ENCODE peak calls at places on chromosomes 4 and X, in nine cellular contexts. L is lower lobe of right lung; M is tibial artery; K is neuronal stem cell; Q is RPMI8226; O is astrocyte of the spinal cord; T is NCI-H1105 treated with DMSO at 0.1 percent for 48 hours; R is stimulated activated CD4-positive, alpha-beta T cell treated with anti-CD3 and anti-CD28 coated beads, Interleukin-1b, Interleukin-23, amount 100 ng/mL, for 4 hours; X is GM04504. I is an unnamed sample.

GRCh38 chr4:112213850-112214249 is 17.7 kb upstream of the AP1AR start:
- DNase-seq in M (no peak), X (peak), L (no peak), T (no peak), K (no peak), R (no peak), O (peak), Q (no peak), I (no peak)

GRCh38 chr4:1371831-1372165 is 24.8 kb downstream of the UVSSA start:
- DNase-seq in Q (no peak), R (no peak), T (no peak), L (peak), O (no peak), X (no peak), K (no peak), M (peak), I (no peak)

GRCh38 chr4:18645356-18645755 is 623.8 kb upstream of the LCORL start:
- DNase-seq in X (no peak), T (no peak), Q (no peak), L (no peak), M (no peak), O (no peak), K (no peak), R (no peak), I (no peak)

GRCh38 chrX:117510453-117510852 is 606.2 kb downstream of the KLHL13 start:
- DNase-seq in O (no peak), K (no peak), M (no peak), L (no peak), X (no peak), R (no peak), Q (no peak), T (no peak), I (no peak)

GRCh38 chr4:17494258-17494657 is 17.6 kb downstream of the QDPR start:
- DNase-seq in L (no peak), K (no peak), Q (no peak), X (peak), O (peak), R (no peak), T (no peak), M (no peak), I (no peak)

GRCh38 chrX:133892337-133892736 is 93.1 kb downstream of the GPC3 start:
- DNase-seq in T (no peak), O (no peak), R (no peak), L (no peak), Q (no peak), M (no peak), K (peak), X (no peak), I (no peak)

GRCh38 chrX:129793604-129794191 is 13.9 kb downstream of the SASH3 start:
- DNase-seq in R (no peak), O (no peak), K (no peak), M (no peak), X (no peak), L (no peak), Q (no peak), T (peak), I (no peak)

GRCh38 chr4:113495790-113496189 is 265.7 kb downstream of the CAMK2D start:
- DNase-seq in T (no peak), L (no peak), R (no peak), M (no peak), O (no peak), X (no peak), K (no peak), Q (no peak), I (no peak)

GRCh38 chr4:5218376-5219069 is 167.2 kb downstream of the STK32B start:
- DNase-seq in X (no peak), R (no peak), T (no peak), M (no peak), K (no peak), L (no peak), O (no peak), Q (no peak), I (no peak)

GRCh38 chr4:70496231-70496630 is 22.1 kb upstream of the AMTN start:
- DNase-seq in X (no peak), R (no peak), M (no peak), O (no peak), K (no peak), L (no peak), Q (no peak), T (no peak), I (no peak)

GRCh38 chr4:137775701-137776100 is 243.4 kb upstream of the PCDH18 start:
- DNase-seq in O (no peak), Q (no peak), M (no peak), X (no peak), K (no peak), R (no peak), L (no peak), T (no peak), I (no peak)

GRCh38 chrX:53239474-53239873 is 14.5 kb upstream of the KDM5C start:
- DNase-seq in O (no peak), K (no peak), M (no peak), X (no peak), R (peak), Q (peak), L (no peak), T (no peak), I (no peak)